ENCODE peak calls at places on chromosomes 2 and 18, in nine cellular contexts. Q is stomach, O is HepG2, R is sigmoid colon, H is GM12878, J is transverse colon, T is upper lobe of left lung, G is K562, F is SK-N-SH. B is an unnamed sample.

GRCh38 chr2:204665244-204665643 is 120.0 kb downstream of the PARD3B start:
- DNase-seq in Q (no peak), O (peak; percentile 10), R (no peak), H (no peak), J (no peak), T (no peak), G (no peak), F (no peak), B (no peak)

GRCh38 chr18:45137089-45137423 is 456.4 kb downstream of the SETBP1 start:
- DNase-seq in Q (no peak), O (no peak), R (no peak), H (no peak), J (no peak), T (no peak), G (no peak), F (no peak), B (no peak)

GRCh38 chr2:217746741-217747287 is 256.0 kb downstream of the TNS1 start:
- DNase-seq in Q (no peak), O (no peak), R (no peak), H (no peak), J (no peak), T (no peak), G (no peak), F (no peak), B (no peak)

GRCh38 chr2:113981404-113982134 is 91.7 kb downstream of the ACTR3 start:
- DNase-seq in Q (no peak), O (no peak), R (no peak), H (no peak), J (no peak), T (no peak), G (no peak), F (no peak), B (no peak)

GRCh38 chr2:134261398-134262131 is 7.7 kb downstream of the MGAT5 start:
- DNase-seq in Q (no peak), O (no peak), R (no peak), H (no peak), J (no peak), T (no peak), G (no peak), F (no peak), B (no peak)

GRCh38 chr18:63318882-63319382 is 637 bp downstream of the BCL2 start:
- DNase-seq in Q (no peak), O (no peak), R (no peak), H (no peak), J (no peak), T (no peak), G (no peak), F (no peak), B (no peak)

GRCh38 chr2:210756821-210757220 is 200.4 kb downstream of the CPS1 start:
- DNase-seq in Q (no peak), O (no peak), R (no peak), H (no peak), J (no peak), T (no peak), G (no peak), F (no peak), B (no peak)

GRCh38 chr2:74849228-74849892 is 15.4 kb downstream of the HK2 start:
- DNase-seq in Q (peak; percentile 75), O (no peak), R (no peak), H (peak; percentile 62), J (peak; percentile 64), T (no peak), G (no peak), F (no peak), B (no peak)

GRCh38 chr2:176088937-176089842 is 3.3 kb upstream of the HOXD13 start:
- DNase-seq in Q (no peak), O (no peak), R (no peak), H (no peak), J (no peak), T (no peak), G (no peak), F (no peak), B (no peak)

GRCh38 chr2:176090870-176091269 is 1.7 kb upstream of the HOXD13 start:
- DNase-seq in Q (no peak), O (no peak), R (no peak), H (no peak), J (no peak), T (no peak), G (no peak), F (no peak), B (no peak)

GRCh38 chr2:176088048-176088936 is 4.2 kb upstream of the HOXD13 start:
- DNase-seq in Q (peak; percentile 54), O (peak; percentile 40), R (no peak), H (no peak), J (peak; percentile 59), T (peak; percentile 91), G (peak; percentile 48), F (peak; percentile 86), B (no peak)

GRCh38 chr2:176091329-176092258 is 927 bp upstream of the HOXD13 start:
- DNase-seq in Q (no peak), O (no peak), R (no peak), H (no peak), J (no peak), T (no peak), G (no peak), F (no peak), B (peak; percentile 50)

DNA sequence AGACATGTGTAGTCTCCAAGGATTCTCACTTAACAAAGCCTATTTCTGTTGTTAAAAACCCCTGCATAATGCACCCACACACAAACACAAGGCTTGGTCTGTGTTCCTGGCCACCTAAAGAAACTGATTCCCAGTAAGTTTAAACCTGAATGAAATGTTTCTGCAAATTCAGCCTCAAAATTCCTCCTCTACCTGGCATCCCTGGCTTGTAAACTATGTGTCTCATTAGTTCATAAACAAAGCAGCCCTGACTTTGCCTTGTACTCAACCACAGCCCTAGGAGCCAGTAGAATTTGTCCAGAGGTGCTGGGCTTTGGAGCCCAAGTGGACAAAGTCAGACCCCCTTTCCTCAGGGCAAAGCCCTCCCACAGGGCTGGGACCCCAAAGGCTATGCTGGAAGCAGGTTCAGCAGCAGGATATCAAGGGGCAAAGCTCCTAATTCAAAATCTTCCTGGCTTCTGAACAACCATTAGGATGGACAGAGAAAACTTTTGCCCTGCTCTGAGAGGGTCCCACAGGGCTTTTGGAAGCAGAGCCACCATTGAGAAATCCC is 2.6 kb upstream of the HOXD13 start:
- DNase-seq in Q (no peak), O (no peak), R (no peak), H (no peak), J (no peak), T (no peak), G (no peak), F (no peak), B (no peak)
- H3K27me3 ChIP-seq in Q (peaks cover 54% of the 10 kb centered on the region), O (peaks cover 22% of the 10 kb centered on the region), R (peaks cover 94% of the 10 kb centered on the region), H (peaks cover 14% of the 10 kb centered on the region), J (peaks cover 100% of the 10 kb centered on the region), T (peaks cover 78% of the 10 kb centered on the region), G (peaks cover 70% of the 10 kb centered on the region), F (peaks cover 95% of the 10 kb centered on the region), B (peaks cover 100% of the 10 kb centered on the region)

GRCh38 chr18:59140287-59140885 is 702 bp downstream of the SEC11C start:
- DNase-seq in Q (peak; percentile 28), O (peak; percentile 32), R (peak; percentile 64), H (no peak), J (peak; percentile 33), T (no peak), G (peak; percentile 26), F (no peak), B (no peak)

GRCh38 chr18:59141294-59142068 is 1.8 kb downstream of the SEC11C start:
- DNase-seq in Q (no peak), O (peak; percentile 97), R (no peak), H (no peak), J (no peak), T (no peak), G (no peak), F (no peak), B (no peak)

GRCh38 chr18:59139291-59139614 is 431 bp upstream of the SEC11C start:
- DNase-seq in Q (peak; percentile 91), O (peak; percentile 83), R (peak; percentile 92), H (no peak), J (peak; percentile 93), T (peak; percentile 92), G (peak; percentile 88), F (peak; percentile 91), B (peak; percentile 89)

GRCh38 chr18:59142274-59142673 is 2.6 kb downstream of the SEC11C start:
- DNase-seq in Q (no peak), O (no peak), R (no peak), H (peak; percentile 44), J (no peak), T (no peak), G (no peak), F (no peak), B (no peak)

DNA sequence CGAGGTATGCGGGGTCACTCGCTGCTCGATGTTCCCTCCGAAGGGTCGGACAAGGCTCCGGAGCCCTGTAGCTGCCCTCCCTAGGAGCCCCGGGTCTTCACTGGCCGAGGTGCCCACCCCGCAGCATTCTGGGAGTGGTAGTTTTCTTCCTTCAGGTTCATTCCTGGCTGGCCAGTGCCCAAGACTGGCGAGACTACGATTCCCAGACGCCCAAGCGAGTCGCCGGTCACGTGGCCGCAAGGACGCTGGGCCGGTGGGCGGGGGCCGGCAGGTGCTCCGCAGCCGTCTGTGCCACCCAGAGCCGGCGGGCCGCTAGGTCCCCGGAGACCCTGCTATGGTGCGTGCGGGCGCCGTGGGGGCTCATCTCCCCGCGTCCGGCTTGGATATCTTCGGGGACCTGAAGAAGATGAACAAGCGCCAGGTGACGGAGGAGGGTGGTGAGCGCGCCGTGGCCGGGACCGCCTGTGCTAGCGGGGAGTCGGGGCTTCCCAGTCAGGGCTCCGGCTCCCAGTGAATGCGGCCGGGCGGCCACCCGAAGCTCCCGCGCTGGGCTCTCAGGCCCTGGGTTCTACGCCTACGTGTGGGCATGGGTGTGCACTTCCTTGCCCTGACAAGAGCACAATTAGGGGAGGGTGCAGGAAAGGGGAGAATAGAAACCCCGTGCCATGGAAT is at the start of gene SEC11C:
- DNase-seq in Q (peak; percentile 98), O (peak; percentile 95), R (peak; percentile 98), H (peak; percentile 93), J (peak; percentile 97), T (peak; percentile 97), G (peak; percentile 87), F (peak; percentile 95), B (peak; percentile 97)
- TF ChIP-seq POLR2AphosphoS5 in Q (peak; percentile 12), O (no peak), R (no peak), H (peak; percentile 70), J (peak; percentile 39), T (peak; percentile 50), G (no peak), F (no peak), B (peak; percentile 50)

DNA sequence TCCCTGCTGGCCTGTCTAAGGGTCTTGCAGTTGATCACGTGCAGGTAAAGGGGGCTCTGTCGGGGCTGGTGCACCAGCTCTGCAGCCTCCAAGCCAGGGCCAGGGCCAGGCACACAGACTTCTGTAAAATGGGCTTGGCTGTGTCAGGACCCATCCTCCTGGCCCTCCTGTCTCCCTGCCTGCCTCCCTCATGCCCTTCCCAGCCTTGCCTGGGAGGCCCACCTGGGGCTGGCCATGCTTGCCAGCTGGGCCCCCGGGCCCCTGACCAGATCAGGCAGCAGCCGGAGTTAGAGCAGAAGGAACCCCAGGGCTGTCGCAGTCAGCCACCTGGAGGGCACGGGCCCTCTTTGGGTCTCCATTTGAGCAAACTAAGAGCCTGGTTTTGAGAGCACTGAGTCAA is 2.0 kb downstream of the SLC66A3 start:
- DNase-seq in Q (no peak), O (no peak), R (no peak), H (no peak), J (no peak), T (no peak), G (no peak), F (no peak), B (peak; percentile 63)
- TF ChIP-seq EP300 in Q (no peak), O (no peak), R (no peak), H (no peak), J (no peak), T (no peak), G (no peak), F (no peak), B (no peak)

GRCh38 chr2:120451334-120451733 is 105.4 kb downstream of the INHBB start:
- DNase-seq in Q (no peak), O (no peak), R (no peak), H (no peak), J (no peak), T (no peak), G (no peak), F (no peak), B (no peak)

GRCh38 chr2:120450196-120450820 is 104.4 kb downstream of the INHBB start:
- DNase-seq in Q (no peak), O (no peak), R (peak; percentile 49), H (no peak), J (no peak), T (no peak), G (no peak), F (no peak), B (no peak)

GRCh38 chr2:120448427-120448826 is 102.5 kb downstream of the INHBB start:
- DNase-seq in Q (no peak), O (no peak), R (no peak), H (no peak), J (no peak), T (no peak), G (no peak), F (no peak), B (no peak)

GRCh38 chr2:120447122-120447785 is 101.3 kb downstream of the INHBB start:
- DNase-seq in Q (no peak), O (no peak), R (peak; percentile 52), H (no peak), J (no peak), T (peak; percentile 33), G (no peak), F (no peak), B (peak; percentile 59)

DNA sequence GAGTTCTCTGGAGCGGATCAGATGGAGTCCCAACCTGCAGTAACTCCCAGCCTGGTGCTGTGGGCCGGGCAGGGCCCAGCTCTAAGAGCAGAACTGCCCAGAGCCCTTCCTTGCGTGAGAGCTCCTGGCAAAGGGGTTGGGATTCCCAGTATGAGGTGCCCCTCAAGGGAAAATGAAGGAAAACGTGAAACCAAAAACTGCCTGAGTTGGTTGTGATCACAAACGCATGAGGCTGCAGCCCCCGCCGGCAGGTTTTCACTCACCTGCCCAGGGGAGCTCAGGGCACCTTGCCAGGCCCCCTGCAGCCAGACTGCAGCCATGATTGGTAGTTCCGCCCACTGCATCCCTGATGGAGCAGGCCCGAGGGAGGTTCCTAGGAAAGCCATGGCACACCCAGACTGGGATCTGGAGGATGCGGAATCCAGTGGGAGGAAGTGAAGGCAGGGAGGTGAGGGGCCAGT is 103.1 kb downstream of the INHBB start:
- DNase-seq in Q (no peak), O (no peak), R (peak; percentile 56), H (no peak), J (peak; percentile 5), T (peak; percentile 48), G (no peak), F (no peak), B (peak; percentile 43)
- H3K27me3 ChIP-seq in Q (no peaks in the 10 kb centered on the region), O (peaks cover 17% of the 10 kb centered on the region), R (peaks cover under 1% of the 10 kb centered on the region), H (peaks cover 4% of the 10 kb centered on the region), J (no peaks in the 10 kb centered on the region), T (no peaks in the 10 kb centered on the region), G (peaks cover 3% of the 10 kb centered on the region), F (peaks cover 20% of the 10 kb centered on the region), B (no peaks in the 10 kb centered on the region)

B was measured in suprapubic skin.